ENCODE peak calls at places on chromosome 13, in nine cellular contexts. One of them, this sample, is unnamed. For H3K4me1, the result is how much of the 10 kb centered on the place peaks cover.

GRCh38 chr13:71625694-71626093 is 241.3 kb downstream of the DACH1 start:
- DNase-seq in transverse colon: no peak
- DNase-seq in Peyer's patch: no peak
- DNase-seq in uterus: no peak
- DNase-seq in prostate gland: no peak
- DNase-seq in A549: no peak
- DNase-seq in tibial nerve: no peak
- DNase-seq in H1: no peak
- DNase-seq in body of pancreas: no peak
- DNase-seq in this sample: no peak

GRCh38 chr13:61170791-61171330 is 244.8 kb downstream of the PCDH20 start:
- DNase-seq in transverse colon: no peak
- DNase-seq in Peyer's patch: no peak
- DNase-seq in uterus: no peak
- DNase-seq in prostate gland: no peak
- DNase-seq in A549: no peak
- DNase-seq in tibial nerve: no peak
- DNase-seq in H1: no peak
- DNase-seq in body of pancreas: no peak
- DNase-seq in this sample: no peak

GRCh38 chr13:106407338-106407737 is 128.1 kb downstream of the EFNB2 start:
- DNase-seq in transverse colon: no peak
- DNase-seq in Peyer's patch: no peak
- DNase-seq in uterus: no peak
- DNase-seq in prostate gland: no peak
- DNase-seq in A549: no peak
- DNase-seq in tibial nerve: no peak
- DNase-seq in H1: no peak
- DNase-seq in body of pancreas: no peak
- DNase-seq in this sample: no peak

GRCh38 chr13:52599037-52599852 is 43.0 kb upstream of the HNRNPA1L2 start:
- DNase-seq in transverse colon: no peak
- DNase-seq in Peyer's patch: no peak
- DNase-seq in uterus: no peak
- DNase-seq in prostate gland: peak
- DNase-seq in A549: no peak
- DNase-seq in tibial nerve: peak
- DNase-seq in H1: no peak
- DNase-seq in body of pancreas: no peak
- DNase-seq in this sample: peak

GRCh38 chr13:29758591-29759114 is 91.8 kb downstream of the UBL3 start:
- DNase-seq in transverse colon: peak
- DNase-seq in Peyer's patch: no peak
- DNase-seq in uterus: no peak
- DNase-seq in prostate gland: no peak
- DNase-seq in A549: no peak
- DNase-seq in tibial nerve: no peak
- DNase-seq in H1: no peak
- DNase-seq in body of pancreas: no peak
- DNase-seq in this sample: no peak

GRCh38 chr13:50127017-50127725 is 111.9 kb downstream of the KCNRG start:
- DNase-seq in transverse colon: peak
- DNase-seq in Peyer's patch: peak
- DNase-seq in uterus: peak
- DNase-seq in prostate gland: no peak
- DNase-seq in A549: no peak
- DNase-seq in tibial nerve: peak
- DNase-seq in H1: peak
- DNase-seq in body of pancreas: no peak
- DNase-seq in this sample: peak

GRCh38 chr13:35765387-35765786 is 288.9 kb upstream of the MAB21L1 start:
- DNase-seq in transverse colon: no peak
- DNase-seq in Peyer's patch: no peak
- DNase-seq in uterus: no peak
- DNase-seq in prostate gland: no peak
- DNase-seq in A549: no peak
- DNase-seq in tibial nerve: no peak
- DNase-seq in H1: no peak
- DNase-seq in body of pancreas: no peak
- DNase-seq in this sample: no peak

GRCh38 chr13:33891196-33891742 is 73.3 kb downstream of the RFC3 start:
- DNase-seq in transverse colon: no peak
- DNase-seq in Peyer's patch: no peak
- DNase-seq in uterus: no peak
- DNase-seq in prostate gland: no peak
- DNase-seq in A549: no peak
- DNase-seq in tibial nerve: no peak
- DNase-seq in H1: no peak
- DNase-seq in body of pancreas: no peak
- DNase-seq in this sample: no peak

GRCh38 chr13:41691276-41691675 is 233.9 kb downstream of the RGCC start:
- DNase-seq in transverse colon: no peak
- DNase-seq in Peyer's patch: no peak
- DNase-seq in uterus: no peak
- DNase-seq in prostate gland: no peak
- DNase-seq in A549: no peak
- DNase-seq in tibial nerve: no peak
- DNase-seq in H1: no peak
- DNase-seq in body of pancreas: no peak
- DNase-seq in this sample: no peak

GRCh38 chr13:110230661-110231347 is 76.2 kb downstream of the COL4A1 start:
- DNase-seq in transverse colon: no peak
- DNase-seq in Peyer's patch: no peak
- DNase-seq in uterus: no peak
- DNase-seq in prostate gland: no peak
- DNase-seq in A549: no peak
- DNase-seq in tibial nerve: no peak
- DNase-seq in H1: no peak
- DNase-seq in body of pancreas: no peak
- DNase-seq in this sample: no peak

GRCh38 chr13:102800145-102801041 is 1.5 kb downstream of the BIVM start:
- DNase-seq in transverse colon: peak
- DNase-seq in Peyer's patch: peak
- DNase-seq in uterus: peak
- DNase-seq in prostate gland: peak
- DNase-seq in A549: peak
- DNase-seq in tibial nerve: peak
- DNase-seq in H1: peak
- DNase-seq in body of pancreas: peak
- DNase-seq in this sample: peak

GRCh38 chr13:77946522-77946921 is 27.9 kb upstream of the EDNRB start:
- DNase-seq in transverse colon: no peak
- DNase-seq in Peyer's patch: no peak
- DNase-seq in uterus: no peak
- DNase-seq in prostate gland: no peak
- DNase-seq in A549: no peak
- DNase-seq in tibial nerve: no peak
- DNase-seq in H1: no peak
- DNase-seq in body of pancreas: no peak
- DNase-seq in this sample: no peak

GRCh38 chr13:92622905-92623304 is 603.7 kb upstream of the GPC6 start:
- DNase-seq in transverse colon: no peak
- DNase-seq in Peyer's patch: no peak
- DNase-seq in uterus: no peak
- DNase-seq in prostate gland: no peak
- DNase-seq in A549: no peak
- DNase-seq in tibial nerve: no peak
- DNase-seq in H1: no peak
- DNase-seq in body of pancreas: no peak
- DNase-seq in this sample: no peak

GRCh38 chr13:95931300-95932025 is 121.7 kb downstream of the UGGT2 start:
- DNase-seq in transverse colon: no peak
- DNase-seq in Peyer's patch: no peak
- DNase-seq in uterus: no peak
- DNase-seq in prostate gland: no peak
- DNase-seq in A549: no peak
- DNase-seq in tibial nerve: no peak
- DNase-seq in H1: no peak
- DNase-seq in body of pancreas: no peak
- DNase-seq in this sample: no peak

GRCh38 chr13:109451726-109452125 is 334.7 kb downstream of the IRS2 start:
- DNase-seq in transverse colon: no peak
- DNase-seq in Peyer's patch: no peak
- DNase-seq in uterus: no peak
- DNase-seq in prostate gland: no peak
- DNase-seq in A549: no peak
- DNase-seq in tibial nerve: no peak
- DNase-seq in H1: no peak
- DNase-seq in body of pancreas: no peak
- DNase-seq in this sample: no peak

GRCh38 chr13:50123862-50124535 is 108.8 kb downstream of the KCNRG start:
- DNase-seq in transverse colon: peak
- DNase-seq in Peyer's patch: no peak
- DNase-seq in uterus: peak
- DNase-seq in prostate gland: peak
- DNase-seq in A549: peak
- DNase-seq in tibial nerve: peak
- DNase-seq in H1: peak
- DNase-seq in body of pancreas: peak
- DNase-seq in this sample: peak

GRCh38 chr13:42533336-42533591 is 40.7 kb upstream of the TNFSF11 start:
- DNase-seq in transverse colon: no peak
- DNase-seq in Peyer's patch: no peak
- DNase-seq in uterus: no peak
- DNase-seq in prostate gland: no peak
- DNase-seq in A549: no peak
- DNase-seq in tibial nerve: no peak
- DNase-seq in H1: no peak
- DNase-seq in body of pancreas: no peak
- DNase-seq in this sample: no peak

GRCh38 chr13:40631605-40632004 is 34.8 kb downstream of the FOXO1 start:
- DNase-seq in transverse colon: no peak
- DNase-seq in Peyer's patch: no peak
- DNase-seq in uterus: no peak
- DNase-seq in prostate gland: no peak
- DNase-seq in A549: no peak
- DNase-seq in tibial nerve: no peak
- DNase-seq in H1: no peak
- DNase-seq in body of pancreas: no peak
- DNase-seq in this sample: no peak
- H3K4me1 ChIP-seq in transverse colon: under half
- H3K4me1 ChIP-seq in Peyer's patch: under half
- H3K4me1 ChIP-seq in uterus: under half
- H3K4me1 ChIP-seq in prostate gland: under half
- H3K4me1 ChIP-seq in A549: under half
- H3K4me1 ChIP-seq in tibial nerve: under half
- H3K4me1 ChIP-seq in H1: under half
- H3K4me1 ChIP-seq in body of pancreas: under half
- H3K4me1 ChIP-seq in this sample: under half

GRCh38 chr13:26253787-26254582 is at the start of gene CDK8:
- DNase-seq in transverse colon: peak
- DNase-seq in Peyer's patch: peak
- DNase-seq in uterus: peak
- DNase-seq in prostate gland: peak
- DNase-seq in A549: peak
- DNase-seq in tibial nerve: peak
- DNase-seq in H1: peak
- DNase-seq in body of pancreas: peak
- DNase-seq in this sample: peak
- TF ChIP-seq POLR2A in transverse colon: peak
- TF ChIP-seq POLR2A in Peyer's patch: peak
- TF ChIP-seq POLR2A in uterus: peak
- TF ChIP-seq POLR2A in prostate gland: peak
- TF ChIP-seq POLR2A in A549: peak
- TF ChIP-seq POLR2A in tibial nerve: no peak
- TF ChIP-seq POLR2A in H1: peak
- TF ChIP-seq POLR2A in body of pancreas: peak
- TF ChIP-seq POLR2A in this sample: peak

DNA sequence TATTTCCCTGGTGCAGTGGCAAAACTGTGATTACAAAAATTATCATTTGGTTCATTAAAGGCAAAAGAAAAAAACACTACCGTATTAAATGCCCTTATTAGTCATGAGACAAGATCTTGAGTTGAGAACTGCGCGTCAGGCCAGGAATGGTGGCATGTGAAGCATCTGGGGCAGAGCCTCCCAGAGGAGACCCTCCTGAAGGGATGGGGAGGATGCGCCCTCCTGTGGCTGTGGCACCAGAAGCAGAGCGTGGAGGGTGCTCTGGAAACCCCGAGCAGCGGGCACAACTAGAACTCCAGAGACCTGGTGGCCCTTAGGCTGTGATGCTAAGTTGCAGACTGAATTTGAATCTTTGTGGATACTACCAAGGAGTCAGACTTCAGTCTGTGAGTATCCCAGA is 11.5 kb downstream of the CUL4A start:
- DNase-seq in transverse colon: no peak
- DNase-seq in Peyer's patch: no peak
- DNase-seq in uterus: no peak
- DNase-seq in prostate gland: no peak
- DNase-seq in A549: no peak
- DNase-seq in tibial nerve: no peak
- DNase-seq in H1: no peak
- DNase-seq in body of pancreas: no peak
- DNase-seq in this sample: no peak
- TF ChIP-seq CTCF in transverse colon: no peak
- TF ChIP-seq CTCF in Peyer's patch: no peak
- TF ChIP-seq CTCF in uterus: no peak
- TF ChIP-seq CTCF in prostate gland: no peak
- TF ChIP-seq CTCF in A549: no peak
- TF ChIP-seq CTCF in tibial nerve: no peak
- TF ChIP-seq CTCF in H1: peak
- TF ChIP-seq CTCF in body of pancreas: no peak
- TF ChIP-seq CTCF in this sample: peak

GRCh38 chr13:74131206-74131605 is 3.0 kb downstream of the KLF12 start:
- DNase-seq in transverse colon: no peak
- DNase-seq in Peyer's patch: no peak
- DNase-seq in uterus: no peak
- DNase-seq in prostate gland: no peak
- DNase-seq in A549: no peak
- DNase-seq in tibial nerve: no peak
- DNase-seq in H1: no peak
- DNase-seq in body of pancreas: no peak
- DNase-seq in this sample: no peak
- H3K4me1 ChIP-seq in transverse colon: under half
- H3K4me1 ChIP-seq in Peyer's patch: under half
- H3K4me1 ChIP-seq in uterus: under half
- H3K4me1 ChIP-seq in prostate gland: under half
- H3K4me1 ChIP-seq in A549: under half
- H3K4me1 ChIP-seq in tibial nerve: under half
- H3K4me1 ChIP-seq in H1: under half
- H3K4me1 ChIP-seq in body of pancreas: under half
- H3K4me1 ChIP-seq in this sample: half or more

GRCh38 chr13:68851026-68851425 is 1256.6 kb upstream of the ATXN8OS start:
- DNase-seq in transverse colon: no peak
- DNase-seq in Peyer's patch: no peak
- DNase-seq in uterus: no peak
- DNase-seq in prostate gland: no peak
- DNase-seq in A549: no peak
- DNase-seq in tibial nerve: no peak
- DNase-seq in H1: no peak
- DNase-seq in body of pancreas: no peak
- DNase-seq in this sample: no peak
- TF ChIP-seq POLR2A in transverse colon: no peak
- TF ChIP-seq POLR2A in Peyer's patch: no peak
- TF ChIP-seq POLR2A in uterus: no peak
- TF ChIP-seq POLR2A in prostate gland: no peak
- TF ChIP-seq POLR2A in A549: no peak
- TF ChIP-seq POLR2A in tibial nerve: no peak
- TF ChIP-seq POLR2A in H1: no peak
- TF ChIP-seq POLR2A in body of pancreas: no peak
- TF ChIP-seq POLR2A in this sample: no peak

GRCh38 chr13:59343993-59344780 is 819.5 kb downstream of the DIAPH3 start:
- DNase-seq in transverse colon: no peak
- DNase-seq in Peyer's patch: no peak
- DNase-seq in uterus: no peak
- DNase-seq in prostate gland: no peak
- DNase-seq in A549: no peak
- DNase-seq in tibial nerve: no peak
- DNase-seq in H1: no peak
- DNase-seq in body of pancreas: peak
- DNase-seq in this sample: no peak
- TF ChIP-seq CTCF in transverse colon: no peak
- TF ChIP-seq CTCF in Peyer's patch: no peak
- TF ChIP-seq CTCF in uterus: no peak
- TF ChIP-seq CTCF in prostate gland: no peak
- TF ChIP-seq CTCF in A549: no peak
- TF ChIP-seq CTCF in tibial nerve: no peak
- TF ChIP-seq CTCF in H1: no peak
- TF ChIP-seq CTCF in body of pancreas: peak
- TF ChIP-seq CTCF in this sample: no peak

This sample was measured in heart left ventricle.